ENCODE peak calls at places on chromosomes 16 and 17, in four cellular contexts. One of them, this sample, is unnamed.

GRCh38 chr16:4679854-4680636 is 13.3 kb upstream of the NUDT16L1 start:
- DNase-seq in brain microvascular endothelial cell: no peak
- DNase-seq in GM18507: no peak
- DNase-seq in dorsolateral prefrontal cortex: peak
- DNase-seq in this sample: no peak

GRCh38 chr17:82588266-82589175 is 59.7 kb downstream of the WDR45B start:
- DNase-seq in brain microvascular endothelial cell: no peak
- DNase-seq in GM18507: no peak
- DNase-seq in dorsolateral prefrontal cortex: no peak
- DNase-seq in this sample: no peak

GRCh38 chr17:74749262-74750038 is 1.0 kb downstream of the NHERF1 start:
- DNase-seq in brain microvascular endothelial cell: no peak
- DNase-seq in GM18507: no peak
- DNase-seq in dorsolateral prefrontal cortex: no peak
- DNase-seq in this sample: no peak

GRCh38 chr16:642189-643049 is 791 bp downstream of the MCRIP2 start:
- DNase-seq in brain microvascular endothelial cell: no peak
- DNase-seq in GM18507: peak
- DNase-seq in dorsolateral prefrontal cortex: no peak
- DNase-seq in this sample: no peak

GRCh38 chr17:36722903-36723263 is 121.5 kb downstream of the MRM1 start:
- DNase-seq in brain microvascular endothelial cell: no peak
- DNase-seq in GM18507: no peak
- DNase-seq in dorsolateral prefrontal cortex: no peak
- DNase-seq in this sample: no peak

GRCh38 chr17:964881-965280 is 14.7 kb downstream of the NXN start:
- DNase-seq in brain microvascular endothelial cell: no peak
- DNase-seq in GM18507: no peak
- DNase-seq in dorsolateral prefrontal cortex: no peak
- DNase-seq in this sample: no peak

GRCh38 chr16:30027588-30028437 is 3.3 kb downstream of the TLCD3B start:
- DNase-seq in brain microvascular endothelial cell: no peak
- DNase-seq in GM18507: no peak
- DNase-seq in dorsolateral prefrontal cortex: no peak
- DNase-seq in this sample: no peak

GRCh38 chr16:66315210-66315825 is 51.2 kb upstream of the CDH5 start:
- DNase-seq in brain microvascular endothelial cell: peak
- DNase-seq in GM18507: peak
- DNase-seq in dorsolateral prefrontal cortex: peak
- DNase-seq in this sample: no peak

GRCh38 chr17:66829386-66829864 is 5.5 kb upstream of the CACNG5 start:
- DNase-seq in brain microvascular endothelial cell: peak
- DNase-seq in GM18507: no peak
- DNase-seq in dorsolateral prefrontal cortex: no peak
- DNase-seq in this sample: no peak

GRCh38 chr16:69721441-69721957 is 4.9 kb downstream of the NQO1 start:
- DNase-seq in brain microvascular endothelial cell: no peak
- DNase-seq in GM18507: no peak
- DNase-seq in dorsolateral prefrontal cortex: no peak
- DNase-seq in this sample: no peak

GRCh38 chr17:38466346-38467315 is 38.4 kb downstream of the ARHGAP23 start:
- DNase-seq in brain microvascular endothelial cell: no peak
- DNase-seq in GM18507: no peak
- DNase-seq in dorsolateral prefrontal cortex: no peak
- DNase-seq in this sample: no peak

GRCh38 chr17:67011527-67012175 is 32.7 kb upstream of the CACNG1 start:
- DNase-seq in brain microvascular endothelial cell: no peak
- DNase-seq in GM18507: no peak
- DNase-seq in dorsolateral prefrontal cortex: no peak
- DNase-seq in this sample: no peak

GRCh38 chr16:49810769-49811315 is 45.1 kb downstream of the ZNF423 start:
- DNase-seq in brain microvascular endothelial cell: no peak
- DNase-seq in GM18507: no peak
- DNase-seq in dorsolateral prefrontal cortex: no peak
- DNase-seq in this sample: no peak